ENCODE peak calls at places on chromosome 7, in eight cellular contexts. Y is stomach, O is lung, X is heart left ventricle, R is A549, N is omental fat pad, C is astrocyte of the spinal cord, J is fibroblast of the aortic adventitia. H is an unnamed sample.

GRCh38 chr7:30925913-30926312 is 14.3 kb downstream of the AQP1 start:
- DNase-seq in Y (peak), O (peak), X (peak), R (no peak), N (no peak), C (no peak), J (no peak), H (peak)

GRCh38 chr7:157682946-157683239 is 346.1 kb downstream of the DNAJB6 start:
- DNase-seq in Y (no peak), O (no peak), X (no peak), R (no peak), N (no peak), C (no peak), J (no peak), H (no peak)

GRCh38 chr7:97697396-97697795 is 34.5 kb upstream of the TAC1 start:
- DNase-seq in Y (no peak), O (no peak), X (no peak), R (no peak), N (no peak), C (no peak), J (no peak), H (no peak)

GRCh38 chr7:140145709-140146108 is 31.1 kb downstream of the KDM7A start:
- DNase-seq in Y (no peak), O (no peak), X (no peak), R (no peak), N (no peak), C (no peak), J (no peak), H (no peak)

GRCh38 chr7:87993269-87993668 is 59.2 kb downstream of the ADAM22 start:
- DNase-seq in Y (no peak), O (no peak), X (no peak), R (no peak), N (no peak), C (no peak), J (no peak), H (no peak)

GRCh38 chr7:68147621-68148238 is 1151.1 kb downstream of the TYW1 start:
- DNase-seq in Y (no peak), O (no peak), X (no peak), R (no peak), N (no peak), C (no peak), J (no peak), H (no peak)

GRCh38 chr7:73369622-73370021 is 41.7 kb downstream of the FKBP6 start:
- DNase-seq in Y (no peak), O (no peak), X (no peak), R (no peak), N (no peak), C (no peak), J (no peak), H (no peak)

GRCh38 chr7:47520408-47520807 is 61.5 kb downstream of the TNS3 start:
- DNase-seq in Y (no peak), O (peak), X (peak), R (no peak), N (no peak), C (peak), J (peak), H (no peak)

GRCh38 chr7:158413962-158414961 is 173.4 kb downstream of the PTPRN2 start:
- DNase-seq in Y (peak), O (no peak), X (no peak), R (no peak), N (no peak), C (peak), J (no peak), H (no peak)

GRCh38 chr7:156122752-156123354 is 310.6 kb upstream of the SHH start:
- DNase-seq in Y (no peak), O (no peak), X (no peak), R (no peak), N (no peak), C (no peak), J (no peak), H (no peak)

GRCh38 chr7:106283501-106283830 is 1.3 kb downstream of the NAMPT start:
- DNase-seq in Y (no peak), O (no peak), X (no peak), R (no peak), N (no peak), C (no peak), J (peak), H (no peak)

GRCh38 chr7:105788356-105788755 is 88.0 kb downstream of the ATXN7L1 start:
- DNase-seq in Y (no peak), O (no peak), X (no peak), R (no peak), N (no peak), C (no peak), J (no peak), H (no peak)

GRCh38 chr7:158067219-158067930 is 520.2 kb downstream of the PTPRN2 start:
- DNase-seq in Y (no peak), O (no peak), X (no peak), R (no peak), N (no peak), C (no peak), J (no peak), H (no peak)

GRCh38 chr7:155223503-155223902 is 74.2 kb upstream of the INSIG1 start:
- DNase-seq in Y (no peak), O (no peak), X (no peak), R (no peak), N (no peak), C (no peak), J (no peak), H (no peak)

GRCh38 chr7:43460733-43461348 is 122.1 kb upstream of the STK17A start:
- DNase-seq in Y (no peak), O (no peak), X (no peak), R (no peak), N (no peak), C (no peak), J (no peak), H (no peak)

GRCh38 chr7:104230606-104231005 is 22.8 kb upstream of the ORC5 start:
- DNase-seq in Y (no peak), O (no peak), X (no peak), R (no peak), N (no peak), C (peak), J (no peak), H (no peak)

GRCh38 chr7:72343991-72344390 is 68.1 kb downstream of the CALN1 start:
- DNase-seq in Y (no peak), O (no peak), X (no peak), R (no peak), N (no peak), C (no peak), J (no peak), H (no peak)

GRCh38 chr7:84144480-84144879 is 50.1 kb downstream of the SEMA3A start:
- DNase-seq in Y (no peak), O (no peak), X (no peak), R (no peak), N (no peak), C (no peak), J (peak), H (no peak)

GRCh38 chr7:139714163-139714901 is 63.5 kb downstream of the HIPK2 start:
- DNase-seq in Y (peak), O (peak), X (peak), R (no peak), N (no peak), C (no peak), J (no peak), H (no peak)

GRCh38 chr7:72539702-72540101 is 127.6 kb upstream of the CALN1 start:
- DNase-seq in Y (no peak), O (no peak), X (no peak), R (no peak), N (no peak), C (no peak), J (no peak), H (no peak)

GRCh38 chr7:99559276-99559915 is 954 bp downstream of the ZNF655 start:
- DNase-seq in Y (no peak), O (no peak), X (no peak), R (no peak), N (no peak), C (peak), J (peak), H (no peak)

GRCh38 chr7:158000160-158000559 is 587.5 kb downstream of the PTPRN2 start:
- DNase-seq in Y (no peak), O (no peak), X (no peak), R (no peak), N (no peak), C (no peak), J (no peak), H (no peak)

GRCh38 chr7:105759670-105760548 is 116.5 kb downstream of the ATXN7L1 start:
- DNase-seq in Y (peak), O (no peak), X (no peak), R (peak), N (no peak), C (peak), J (peak), H (no peak)

GRCh38 chr7:16298221-16298620 is 123.1 kb downstream of the CRPPA start:
- DNase-seq in Y (no peak), O (no peak), X (no peak), R (no peak), N (no peak), C (no peak), J (no peak), H (no peak)

GRCh38 chr7:66804001-66804400 is 63.5 kb downstream of the RABGEF1 start:
- DNase-seq in Y (no peak), O (no peak), X (no peak), R (no peak), N (no peak), C (peak), J (peak), H (no peak)

GRCh38 chr7:2210551-2211258 is 22.0 kb downstream of the MAD1L1 start:
- DNase-seq in Y (no peak), O (no peak), X (no peak), R (no peak), N (no peak), C (no peak), J (no peak), H (no peak)

GRCh38 chr7:21128418-21128817 is 299.5 kb upstream of the SP4 start:
- DNase-seq in Y (no peak), O (no peak), X (no peak), R (no peak), N (no peak), C (no peak), J (no peak), H (no peak)

GRCh38 chr7:55164527-55164926 is 145.7 kb downstream of the EGFR start:
- DNase-seq in Y (no peak), O (no peak), X (no peak), R (no peak), N (no peak), C (no peak), J (no peak), H (no peak)

GRCh38 chr7:130145424-130146106 is 59.6 kb downstream of the TMEM209 start:
- DNase-seq in Y (no peak), O (no peak), X (no peak), R (no peak), N (no peak), C (peak), J (no peak), H (peak)

GRCh38 chr7:158865462-158865922 is 9.1 kb downstream of the DYNC2I1 start:
- DNase-seq in Y (no peak), O (no peak), X (no peak), R (no peak), N (no peak), C (no peak), J (no peak), H (no peak)

GRCh38 chr7:1942704-1943294 is 272.7 kb downstream of the ELFN1 start:
- DNase-seq in Y (no peak), O (no peak), X (peak), R (no peak), N (no peak), C (no peak), J (no peak), H (no peak)

GRCh38 chr7:150345012-150345411 is 3.6 kb upstream of the RARRES2 start:
- DNase-seq in Y (no peak), O (no peak), X (no peak), R (no peak), N (no peak), C (no peak), J (no peak), H (no peak)

GRCh38 chr7:7005303-7005702 is 177.0 kb upstream of the C1GALT1 start:
- DNase-seq in Y (no peak), O (no peak), X (no peak), R (no peak), N (no peak), C (no peak), J (no peak), H (no peak)

GRCh38 chr7:604038-604883 is 84.6 kb upstream of the PDGFA start:
- DNase-seq in Y (peak), O (peak), X (peak), R (no peak), N (no peak), C (peak), J (no peak), H (peak)
- TF ChIP-seq CTCF in Y (no peak), O (no peak), X (no peak), R (no peak), N (no peak), C (no peak), J (no peak), H (no peak)

DNA sequence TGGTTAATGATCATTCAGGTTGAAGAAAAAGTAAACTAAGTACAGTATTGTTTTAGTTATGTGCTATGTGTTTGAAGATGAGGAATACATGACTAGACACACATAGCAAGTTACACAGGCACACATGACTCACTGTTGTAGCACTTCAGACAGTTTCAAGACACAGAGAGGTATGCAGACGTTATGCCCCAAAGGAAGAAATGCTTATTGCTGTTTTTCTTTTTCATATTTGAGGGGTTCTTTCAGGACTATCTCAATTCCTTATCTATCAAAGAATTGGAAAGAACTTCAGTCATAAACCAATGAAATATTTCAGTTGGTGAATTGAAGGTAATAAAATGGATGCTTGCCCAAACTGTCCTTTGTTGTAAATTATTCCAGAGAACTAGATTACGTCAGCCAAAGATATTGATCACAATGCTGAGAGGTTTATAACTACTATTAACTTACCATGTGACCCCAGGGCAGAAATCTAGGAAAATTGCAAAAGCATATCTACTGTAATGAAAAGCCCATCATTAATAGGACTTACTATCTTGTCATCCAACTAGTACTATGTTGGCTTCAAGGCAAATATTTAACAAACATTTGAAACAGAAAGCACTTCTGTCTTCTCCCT is 61.2 kb upstream of the CAPZA2 start:
- DNase-seq in Y (no peak), O (no peak), X (no peak), R (peak), N (no peak), C (peak), J (peak), H (no peak)
- TF ChIP-seq CTCF in Y (no peak), O (no peak), X (no peak), R (no peak), N (no peak), C (no peak), J (no peak), H (no peak)

GRCh38 chr7:27533777-27534176 is 128.9 kb downstream of the HIBADH start:
- DNase-seq in Y (no peak), O (no peak), X (no peak), R (no peak), N (no peak), C (no peak), J (no peak), H (no peak)
- TF ChIP-seq CTCF in Y (no peak), O (no peak), X (no peak), R (no peak), N (no peak), C (no peak), J (no peak), H (no peak)

GRCh38 chr7:42095791-42096190 is 141.2 kb downstream of the GLI3 start:
- DNase-seq in Y (no peak), O (no peak), X (no peak), R (no peak), N (no peak), C (no peak), J (no peak), H (no peak)

GRCh38 chr7:42096681-42097637 is 140.1 kb downstream of the GLI3 start:
- DNase-seq in Y (peak), O (no peak), X (peak), R (no peak), N (no peak), C (peak), J (peak), H (no peak)

GRCh38 chr7:42099076-42099836 is 137.8 kb downstream of the GLI3 start:
- DNase-seq in Y (no peak), O (no peak), X (no peak), R (no peak), N (no peak), C (no peak), J (no peak), H (no peak)

GRCh38 chr7:42096262-42096661 is 140.7 kb downstream of the GLI3 start:
- DNase-seq in Y (no peak), O (no peak), X (no peak), R (no peak), N (no peak), C (no peak), J (no peak), H (no peak)

DNA sequence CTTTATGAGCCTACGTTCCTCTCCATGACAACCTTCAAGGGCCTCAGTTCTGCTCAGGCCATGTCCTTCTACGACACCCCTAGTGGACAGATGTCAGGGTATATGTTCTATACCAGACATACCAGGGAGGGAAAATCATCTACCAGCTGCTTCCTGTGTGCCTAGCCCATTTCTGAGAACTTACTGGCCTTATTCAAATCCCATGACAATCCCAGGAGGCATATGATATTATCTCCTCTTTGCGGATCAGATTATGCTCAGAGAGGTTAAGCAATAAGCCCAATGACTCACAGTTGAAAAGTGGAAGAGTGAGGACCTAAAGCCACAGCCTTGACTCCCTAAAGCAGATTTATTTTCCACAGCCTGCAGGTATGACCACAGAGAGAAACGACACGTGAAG is 139.3 kb downstream of the GLI3 start:
- DNase-seq in Y (no peak), O (no peak), X (no peak), R (no peak), N (no peak), C (peak), J (peak), H (no peak)
- TF ChIP-seq CTCF in Y (no peak), O (no peak), X (no peak), R (no peak), N (no peak), C (peak), J (peak), H (peak)

GRCh38 chr7:95394370-95394769 is 1.8 kb downstream of the PON3 start:
- DNase-seq in Y (no peak), O (no peak), X (no peak), R (no peak), N (no peak), C (no peak), J (no peak), H (no peak)

GRCh38 chr7:95397381-95397780 is 1.2 kb upstream of the PON3 start:
- DNase-seq in Y (no peak), O (no peak), X (no peak), R (no peak), N (no peak), C (no peak), J (no peak), H (no peak)

GRCh38 chr7:95398155-95398940 is 2.2 kb upstream of the PON3 start:
- DNase-seq in Y (no peak), O (no peak), X (no peak), R (no peak), N (no peak), C (no peak), J (no peak), H (no peak)

GRCh38 chr7:95395755-95396135 is 430 bp downstream of the PON3 start:
- DNase-seq in Y (no peak), O (no peak), X (no peak), R (no peak), N (no peak), C (no peak), J (no peak), H (no peak)

DNA sequence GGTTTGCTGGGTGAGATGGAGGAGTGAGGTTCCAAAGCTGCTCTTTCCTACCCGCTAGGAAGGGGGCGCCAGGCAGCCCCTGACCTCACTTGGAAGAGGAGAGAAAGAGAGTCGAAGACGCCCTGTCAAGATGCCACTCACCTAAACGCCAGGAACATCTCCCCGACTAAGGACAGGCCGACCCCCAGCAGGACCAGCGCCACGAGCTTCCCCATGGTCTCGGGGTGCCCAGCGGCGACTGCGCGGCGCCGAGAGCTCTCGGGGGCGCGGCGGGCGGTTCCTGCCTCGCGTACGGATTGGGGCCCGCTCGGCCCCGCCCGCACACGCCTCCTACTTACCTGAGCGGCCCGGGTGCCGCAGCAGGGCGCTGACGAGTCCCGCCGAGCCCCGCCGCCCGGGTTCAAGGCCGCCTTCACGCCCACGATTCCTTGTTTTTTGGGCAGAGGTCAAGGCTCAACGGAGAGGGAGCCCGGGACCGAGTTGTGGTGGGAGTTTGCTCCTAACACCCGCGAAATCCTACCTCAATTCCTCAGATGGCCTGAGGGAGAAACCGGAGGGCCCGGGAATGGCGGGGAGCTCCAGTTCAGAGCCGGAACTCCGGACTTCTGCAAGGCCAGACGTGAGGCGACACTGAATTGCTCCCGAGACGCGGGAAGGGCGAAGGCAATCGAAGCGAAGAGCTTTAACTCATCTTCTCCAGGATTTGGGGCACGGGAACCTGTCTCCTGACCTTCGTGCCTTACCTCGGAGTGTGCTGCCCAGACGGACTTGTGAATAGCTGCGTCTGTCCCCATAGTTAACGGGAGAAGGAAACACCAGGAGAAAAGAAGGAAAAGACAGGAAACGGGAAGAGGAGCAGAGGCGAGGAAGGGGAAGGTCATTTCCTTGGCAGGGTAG is at the start of gene PON3:
- DNase-seq in Y (peak), O (peak), X (peak), R (peak), N (no peak), C (no peak), J (no peak), H (no peak)
- TF ChIP-seq CTCF in Y (peak), O (no peak), X (peak), R (peak), N (no peak), C (no peak), J (no peak), H (no peak)

GRCh38 chr7:81430761-81431160 is 339.1 kb downstream of the HGF start:
- DNase-seq in Y (no peak), O (no peak), X (no peak), R (no peak), N (no peak), C (no peak), J (peak), H (no peak)

GRCh38 chr7:81433692-81434331 is 336.0 kb downstream of the HGF start:
- DNase-seq in Y (no peak), O (no peak), X (no peak), R (no peak), N (no peak), C (no peak), J (no peak), H (no peak)

GRCh38 chr7:81433196-81433595 is 336.7 kb downstream of the HGF start:
- DNase-seq in Y (no peak), O (no peak), X (no peak), R (no peak), N (no peak), C (no peak), J (no peak), H (no peak)

GRCh38 chr7:81430150-81430549 is 339.7 kb downstream of the HGF start:
- DNase-seq in Y (no peak), O (no peak), X (no peak), R (no peak), N (no peak), C (no peak), J (peak), H (no peak)
- TF ChIP-seq CTCF in Y (no peak), O (no peak), X (no peak), R (no peak), N (no peak), C (peak), J (no peak), H (peak)

GRCh38 chr7:132577206-132578049 is 1.2 kb upstream of the PLXNA4 start:
- DNase-seq in Y (peak), O (peak), X (peak), R (peak), N (no peak), C (peak), J (peak), H (peak)
- TF ChIP-seq CTCF in Y (no peak), O (no peak), X (peak), R (no peak), N (no peak), C (peak), J (peak), H (peak)

GRCh38 chr7:32034052-32034451 is 36.2 kb downstream of the PDE1C start:
- DNase-seq in Y (no peak), O (no peak), X (no peak), R (no peak), N (no peak), C (no peak), J (no peak), H (no peak)
- TF ChIP-seq CTCF in Y (no peak), O (no peak), X (no peak), R (no peak), N (no peak), C (no peak), J (no peak), H (no peak)